ENCODE peak calls at places on chromosomes 3 and 15, in five cellular contexts. One of them, this sample, is unnamed.

GRCh38 chr3:39383913-39384664 is 919 bp downstream of the SLC25A38 start:
- DNase-seq in left colon: peak; percentile 97
- DNase-seq in lung: peak; percentile 97
- DNase-seq in stimulated activated CD4-positive, alpha-beta T cell treated with anti-CD3 and anti-CD28 coated beads, Interleukin-2, amount 100 ng/mL, for 48 hours: peak; percentile 94
- DNase-seq in brain microvascular endothelial cell: peak; percentile 90
- DNase-seq in this sample: peak; percentile 94

GRCh38 chr15:95405447-95405846 is 925.1 kb upstream of the NR2F2 start:
- DNase-seq in left colon: no peak
- DNase-seq in lung: no peak
- DNase-seq in stimulated activated CD4-positive, alpha-beta T cell treated with anti-CD3 and anti-CD28 coated beads, Interleukin-2, amount 100 ng/mL, for 48 hours: no peak
- DNase-seq in brain microvascular endothelial cell: peak; percentile 71
- DNase-seq in this sample: no peak

GRCh38 chr15:92958105-92958504 is 58.0 kb downstream of the CHD2 start:
- DNase-seq in left colon: no peak
- DNase-seq in lung: no peak
- DNase-seq in stimulated activated CD4-positive, alpha-beta T cell treated with anti-CD3 and anti-CD28 coated beads, Interleukin-2, amount 100 ng/mL, for 48 hours: peak; percentile 23
- DNase-seq in brain microvascular endothelial cell: peak; percentile 48
- DNase-seq in this sample: no peak

GRCh38 chr3:112610121-112610520 is 30.8 kb downstream of the CCDC80 start:
- DNase-seq in left colon: no peak
- DNase-seq in lung: no peak
- DNase-seq in stimulated activated CD4-positive, alpha-beta T cell treated with anti-CD3 and anti-CD28 coated beads, Interleukin-2, amount 100 ng/mL, for 48 hours: no peak
- DNase-seq in brain microvascular endothelial cell: peak; percentile 24
- DNase-seq in this sample: no peak

GRCh38 chr15:48625126-48625525 is 20.4 kb downstream of the FBN1 start:
- DNase-seq in left colon: no peak
- DNase-seq in lung: no peak
- DNase-seq in stimulated activated CD4-positive, alpha-beta T cell treated with anti-CD3 and anti-CD28 coated beads, Interleukin-2, amount 100 ng/mL, for 48 hours: no peak
- DNase-seq in brain microvascular endothelial cell: no peak
- DNase-seq in this sample: no peak

GRCh38 chr3:25661694-25662455 is 2.8 kb downstream of the TOP2B start:
- DNase-seq in left colon: no peak
- DNase-seq in lung: no peak
- DNase-seq in stimulated activated CD4-positive, alpha-beta T cell treated with anti-CD3 and anti-CD28 coated beads, Interleukin-2, amount 100 ng/mL, for 48 hours: no peak
- DNase-seq in brain microvascular endothelial cell: no peak
- DNase-seq in this sample: no peak

GRCh38 chr3:51696954-51697353 is 9.9 kb upstream of the GRM2 start:
- DNase-seq in left colon: no peak
- DNase-seq in lung: no peak
- DNase-seq in stimulated activated CD4-positive, alpha-beta T cell treated with anti-CD3 and anti-CD28 coated beads, Interleukin-2, amount 100 ng/mL, for 48 hours: no peak
- DNase-seq in brain microvascular endothelial cell: no peak
- DNase-seq in this sample: no peak

GRCh38 chr3:196842567-196843434 is 24.9 kb upstream of the SENP5 start:
- DNase-seq in left colon: no peak
- DNase-seq in lung: no peak
- DNase-seq in stimulated activated CD4-positive, alpha-beta T cell treated with anti-CD3 and anti-CD28 coated beads, Interleukin-2, amount 100 ng/mL, for 48 hours: no peak
- DNase-seq in brain microvascular endothelial cell: no peak
- DNase-seq in this sample: no peak

GRCh38 chr3:67947808-67948508 is 293.5 kb upstream of the SUCLG2 start:
- DNase-seq in left colon: no peak
- DNase-seq in lung: no peak
- DNase-seq in stimulated activated CD4-positive, alpha-beta T cell treated with anti-CD3 and anti-CD28 coated beads, Interleukin-2, amount 100 ng/mL, for 48 hours: no peak
- DNase-seq in brain microvascular endothelial cell: no peak
- DNase-seq in this sample: peak; percentile 29

GRCh38 chr15:66766282-66767228 is 64.5 kb downstream of the SMAD6 start:
- DNase-seq in left colon: peak; percentile 10
- DNase-seq in lung: no peak
- DNase-seq in stimulated activated CD4-positive, alpha-beta T cell treated with anti-CD3 and anti-CD28 coated beads, Interleukin-2, amount 100 ng/mL, for 48 hours: no peak
- DNase-seq in brain microvascular endothelial cell: peak; percentile 38
- DNase-seq in this sample: no peak